ENCODE peak calls at places on chromosomes 5 and 9, in six cellular contexts. One of them, this sample, is unnamed.

GRCh38 chr5:61450880-61451279 is 118.8 kb downstream of the ZSWIM6 start:
- DNase-seq in H1: no peak
- DNase-seq in HepG2: no peak
- DNase-seq in A549: no peak
- DNase-seq in GM12878: no peak
- DNase-seq in K562: no peak
- DNase-seq in this sample: peak; percentile 19

GRCh38 chr9:80928697-80929096 is 760.6 kb downstream of the TLE1 start:
- DNase-seq in H1: no peak
- DNase-seq in K562: no peak
- DNase-seq in A549: no peak
- DNase-seq in GM12878: no peak
- DNase-seq in HepG2: no peak
- DNase-seq in this sample: no peak

GRCh38 chr9:77883846-77884771 is 147.5 kb downstream of the GNAQ start:
- DNase-seq in GM12878: no peak
- DNase-seq in H1: no peak
- DNase-seq in A549: no peak
- DNase-seq in K562: no peak
- DNase-seq in HepG2: no peak
- DNase-seq in this sample: no peak

GRCh38 chr9:83119873-83120272 is 56.9 kb upstream of the RASEF start:
- DNase-seq in H1: no peak
- DNase-seq in HepG2: peak; percentile 15
- DNase-seq in GM12878: no peak
- DNase-seq in K562: no peak
- DNase-seq in A549: no peak
- DNase-seq in this sample: no peak

GRCh38 chr9:128323192-128323730 is 622 bp downstream of the COQ4 start:
- DNase-seq in K562: peak; percentile 22
- DNase-seq in HepG2: no peak
- DNase-seq in GM12878: no peak
- DNase-seq in H1: no peak
- DNase-seq in A549: no peak
- DNase-seq in this sample: no peak

GRCh38 chr9:130845254-130845653 is 10.2 kb downstream of the ABL1 start:
- DNase-seq in K562: no peak
- DNase-seq in A549: no peak
- DNase-seq in GM12878: no peak
- DNase-seq in H1: no peak
- DNase-seq in HepG2: no peak
- DNase-seq in this sample: no peak

GRCh38 chr5:15995206-15996052 is 184.2 kb downstream of the MARCHF11 start:
- DNase-seq in H1: peak; percentile 48
- DNase-seq in GM12878: no peak
- DNase-seq in K562: no peak
- DNase-seq in HepG2: peak; percentile 5
- DNase-seq in A549: no peak
- DNase-seq in this sample: peak; percentile 5

GRCh38 chr9:76704601-76705204 is 59.5 kb upstream of the PCA3 start:
- DNase-seq in K562: peak; percentile 19
- DNase-seq in A549: peak; percentile 44
- DNase-seq in H1: no peak
- DNase-seq in GM12878: peak; percentile 20
- DNase-seq in HepG2: peak; percentile 58
- DNase-seq in this sample: peak; percentile 39

GRCh38 chr9:120009856-120010255 is 570.1 kb downstream of the CDK5RAP2 start:
- DNase-seq in A549: no peak
- DNase-seq in GM12878: no peak
- DNase-seq in K562: no peak
- DNase-seq in HepG2: no peak
- DNase-seq in H1: no peak
- DNase-seq in this sample: no peak

GRCh38 chr9:119839888-119840287 is 470.7 kb upstream of the BRINP1 start:
- DNase-seq in H1: no peak
- DNase-seq in GM12878: no peak
- DNase-seq in A549: no peak
- DNase-seq in K562: no peak
- DNase-seq in HepG2: no peak
- DNase-seq in this sample: no peak

GRCh38 chr9:4315582-4316215 is 15.8 kb upstream of the GLIS3 start:
- DNase-seq in K562: peak; percentile 52
- DNase-seq in GM12878: peak; percentile 32
- DNase-seq in H1: peak; percentile 90
- DNase-seq in A549: peak; percentile 73
- DNase-seq in HepG2: peak; percentile 43
- DNase-seq in this sample: peak; percentile 76

GRCh38 chr5:78429332-78429849 is 69.0 kb downstream of the SCAMP1 start:
- DNase-seq in A549: no peak
- DNase-seq in K562: no peak
- DNase-seq in GM12878: no peak
- DNase-seq in H1: no peak
- DNase-seq in HepG2: peak; percentile 12
- DNase-seq in this sample: no peak

GRCh38 chr5:133873936-133874585 is 94.4 kb downstream of the C5orf15 start:
- DNase-seq in K562: no peak
- DNase-seq in GM12878: no peak
- DNase-seq in A549: no peak
- DNase-seq in HepG2: no peak
- DNase-seq in H1: no peak
- DNase-seq in this sample: no peak
- TF ChIP-seq CHD2 in K562: no peak
- TF ChIP-seq CHD2 in GM12878: no peak
- TF ChIP-seq CHD2 in A549: no peak
- TF ChIP-seq CHD2 in HepG2: no peak
- TF ChIP-seq CHD2 in H1: no peak
- TF ChIP-seq CHD2 in this sample: no peak

GRCh38 chr5:25858019-25858418 is 1180.4 kb downstream of the CDH9 start:
- DNase-seq in GM12878: no peak
- DNase-seq in HepG2: no peak
- DNase-seq in A549: no peak
- DNase-seq in K562: no peak
- DNase-seq in H1: peak; percentile 89
- DNase-seq in this sample: peak; percentile 14
- TF ChIP-seq RAD21 in GM12878: no peak
- TF ChIP-seq RAD21 in HepG2: no peak
- TF ChIP-seq RAD21 in A549: no peak
- TF ChIP-seq RAD21 in K562: no peak
- TF ChIP-seq RAD21 in H1: peak; percentile 75
- TF ChIP-seq RAD21 in this sample: no peak

GRCh38 chr9:673264-673965 is 168.1 kb upstream of the DMRT1 start:
- DNase-seq in HepG2: peak; percentile 73
- DNase-seq in K562: no peak
- DNase-seq in A549: no peak
- DNase-seq in H1: no peak
- DNase-seq in GM12878: no peak
- DNase-seq in this sample: no peak
- TF ChIP-seq CHD2 in HepG2: no peak
- TF ChIP-seq CHD2 in K562: no peak
- TF ChIP-seq CHD2 in A549: no peak
- TF ChIP-seq CHD2 in H1: no peak
- TF ChIP-seq CHD2 in GM12878: no peak
- TF ChIP-seq CHD2 in this sample: no peak

GRCh38 chr5:138032028-138032571 is 779 bp downstream of the FAM13B start:
- DNase-seq in HepG2: no peak
- DNase-seq in H1: no peak
- DNase-seq in GM12878: peak; percentile 82
- DNase-seq in K562: no peak
- DNase-seq in A549: peak; percentile 60
- DNase-seq in this sample: no peak
- TF ChIP-seq RAD21 in HepG2: no peak
- TF ChIP-seq RAD21 in H1: no peak
- TF ChIP-seq RAD21 in GM12878: no peak
- TF ChIP-seq RAD21 in K562: no peak
- TF ChIP-seq RAD21 in A549: no peak
- TF ChIP-seq RAD21 in this sample: no peak